ENCODE peak calls at places on chromosome 1, in seven cellular contexts. K is HTR-8/SVneo, L is fibroblast of lung, B is NAMALWA, D is IMR-90, S is AG10803, M is germinal center. W is an unnamed sample.

GRCh38 chr1:56331892-56332567 is 247.3 kb downstream of the PLPP3 start:
- DNase-seq in B (no peak), K (peak), M (no peak), L (peak), D (peak), S (no peak), W (no peak)

GRCh38 chr1:181517181-181517875 is 34.0 kb downstream of the CACNA1E start:
- DNase-seq in D (no peak), K (no peak), S (no peak), M (no peak), L (no peak), B (no peak), W (no peak)

GRCh38 chr1:191963286-191963685 is 195.0 kb upstream of the RGS18 start:
- DNase-seq in M (no peak), B (no peak), L (peak), K (peak), S (no peak), D (peak), W (no peak)

GRCh38 chr1:183910780-183911179 is 105.9 kb downstream of the RGL1 start:
- DNase-seq in B (no peak), M (no peak), S (no peak), L (no peak), K (no peak), D (no peak), W (no peak)

GRCh38 chr1:225886159-225887029 is 2.6 kb downstream of the LEFTY1 start:
- DNase-seq in K (no peak), L (no peak), S (no peak), M (no peak), B (no peak), D (peak), W (no peak)

GRCh38 chr1:18411321-18411720 is 69.4 kb upstream of the KLHDC7A start:
- DNase-seq in L (no peak), K (no peak), D (no peak), B (no peak), M (no peak), S (no peak), W (no peak)

GRCh38 chr1:151131832-151132675 is 14.4 kb downstream of the SEMA6C start:
- DNase-seq in K (no peak), B (no peak), D (no peak), M (no peak), S (no peak), L (no peak), W (no peak)

GRCh38 chr1:155241069-155241679 is 14.1 kb downstream of the ENTREP3 start:
- DNase-seq in L (peak), S (peak), K (peak), B (peak), D (peak), M (peak), W (peak)

GRCh38 chr1:116997011-116997410 is 4.5 kb upstream of the CD101 start:
- DNase-seq in S (no peak), M (no peak), D (no peak), L (no peak), K (no peak), B (no peak), W (no peak)

GRCh38 chr1:25469177-25469576 is 38.5 kb downstream of the MACO1 start:
- DNase-seq in S (peak), L (peak), M (no peak), D (peak), B (no peak), K (peak), W (no peak)